ENCODE peak calls at places on chromosome 1, in four cellular contexts. One of them, this sample, is unnamed.

GRCh38 chr1:42682739-42683529 is 716 bp downstream of the YBX1 start:
- DNase-seq in EL: peak
- DNase-seq in right cardiac atrium: peak
- DNase-seq in fibroblast of mammary gland: peak
- DNase-seq in this sample: peak

GRCh38 chr1:153680120-153680403 is 1.6 kb downstream of the NPR1 start:
- DNase-seq in EL: no peak
- DNase-seq in right cardiac atrium: no peak
- DNase-seq in fibroblast of mammary gland: no peak
- DNase-seq in this sample: no peak

GRCh38 chr1:22142315-22143064 is 407 bp downstream of the WNT4 start:
- DNase-seq in EL: peak
- DNase-seq in right cardiac atrium: no peak
- DNase-seq in fibroblast of mammary gland: no peak
- DNase-seq in this sample: no peak

GRCh38 chr1:98323906-98324358 is 337.6 kb upstream of the SNX7 start:
- DNase-seq in EL: peak
- DNase-seq in right cardiac atrium: peak
- DNase-seq in fibroblast of mammary gland: peak
- DNase-seq in this sample: peak

GRCh38 chr1:196655037-196655436 is 3.2 kb downstream of the CFH start:
- DNase-seq in EL: no peak
- DNase-seq in right cardiac atrium: no peak
- DNase-seq in fibroblast of mammary gland: no peak
- DNase-seq in this sample: no peak

GRCh38 chr1:938088-938683 is 14.5 kb downstream of the SAMD11 start:
- DNase-seq in EL: peak
- DNase-seq in right cardiac atrium: peak
- DNase-seq in fibroblast of mammary gland: no peak
- DNase-seq in this sample: peak

GRCh38 chr1:87795615-87796337 is 467.1 kb downstream of the LMO4 start:
- DNase-seq in EL: no peak
- DNase-seq in right cardiac atrium: no peak
- DNase-seq in fibroblast of mammary gland: no peak
- DNase-seq in this sample: no peak

GRCh38 chr1:92439291-92439690 is 47.4 kb downstream of the GFI1 start:
- DNase-seq in EL: no peak
- DNase-seq in right cardiac atrium: no peak
- DNase-seq in fibroblast of mammary gland: no peak
- DNase-seq in this sample: no peak

GRCh38 chr1:70906790-70907189 is 140.8 kb downstream of the PTGER3 start:
- DNase-seq in EL: no peak
- DNase-seq in right cardiac atrium: no peak
- DNase-seq in fibroblast of mammary gland: no peak
- DNase-seq in this sample: no peak

This sample was measured in H4.